ENCODE peak calls at places on chromosomes 11 and 22, in four cellular contexts. B, V, F and O are unnamed samples.

GRCh38 chr11:23078289-23078971 is 218.2 kb upstream of the CCDC179 start:
- DNase-seq in V (no peak), B (no peak), F (no peak), O (no peak)

GRCh38 chr11:77879218-77879617 is 58.3 kb downstream of the AAMDC start:
- DNase-seq in V (no peak), F (no peak), B (peak; percentile 87), O (peak; percentile 13)

GRCh38 chr11:73958521-73959141 is 7.8 kb downstream of the DNAJB13 start:
- DNase-seq in V (no peak), F (no peak), B (no peak), O (no peak)

GRCh38 chr11:114076974-114077373 is 17.5 kb downstream of the ZBTB16 start:
- DNase-seq in B (no peak), V (no peak), F (no peak), O (no peak)

GRCh38 chr11:821513-822371 is 3.0 kb downstream of the PNPLA2 start:
- DNase-seq in V (no peak), F (no peak), B (no peak), O (no peak)

GRCh38 chr22:39360674-39361413 is 11.1 kb downstream of the SYNGR1 start:
- DNase-seq in F (no peak), V (peak; percentile 52), B (no peak), O (no peak)

GRCh38 chr22:45195616-45196015 is 31.9 kb downstream of the NUP50 start:
- DNase-seq in F (no peak), V (no peak), B (no peak), O (no peak)

GRCh38 chr11:2660357-2660939 is 39.3 kb downstream of the KCNQ1OT1 start:
- DNase-seq in V (no peak), F (no peak), B (no peak), O (no peak)

GRCh38 chr22:48827228-48827810 is 1000.4 kb downstream of the BRD1 start:
- DNase-seq in B (no peak), F (no peak), V (no peak), O (no peak)

GRCh38 chr11:30171661-30172060 is 59.2 kb upstream of the FSHB start:
- DNase-seq in F (no peak), B (no peak), V (no peak), O (no peak)

GRCh38 chr11:73157141-73158010 is 15.3 kb upstream of the FCHSD2 start:
- DNase-seq in F (no peak), B (no peak), V (no peak), O (no peak)

GRCh38 chr22:26579331-26579886 is 10.5 kb downstream of the TPST2 start:
- DNase-seq in F (no peak), B (peak; percentile 36), V (no peak), O (peak; percentile 49)

GRCh38 chr11:75311858-75312288 is 39.6 kb downstream of the ARRB1 start:
- DNase-seq in F (no peak), V (no peak), B (no peak), O (no peak)

GRCh38 chr11:22392561-22392960 is 54.4 kb downstream of the SLC17A6 start:
- DNase-seq in V (no peak), B (no peak), F (no peak), O (no peak)

GRCh38 chr11:8717544-8717875 is 34.9 kb downstream of the RPL27A start:
- DNase-seq in V (no peak), F (no peak), B (no peak), O (no peak)

GRCh38 chr11:56783448-56784041 is 35.0 kb upstream of the OR9G4 start:
- DNase-seq in F (no peak), B (peak; percentile 72), V (peak; percentile 72), O (no peak)

GRCh38 chr22:39664485-39665200 is 94.1 kb downstream of the CACNA1I start:
- DNase-seq in B (peak; percentile 76), F (no peak), V (peak; percentile 55), O (no peak)